ENCODE peak calls at places on chromosomes 12 and 14, in six cellular contexts. W, B, R, F, X and O are unnamed samples.

GRCh38 chr12:54428050-54429013 is 9.3 kb upstream of the ITGA5 start:
- DNase-seq in W (peak; percentile 68), B (no peak), R (no peak), F (peak; percentile 60), X (no peak), O (peak; percentile 57)

GRCh38 chr12:115440438-115440837 is 756.5 kb upstream of the TBX3 start:
- DNase-seq in W (peak; percentile 71), B (no peak), R (no peak), F (peak; percentile 62), X (peak; percentile 11), O (no peak)

GRCh38 chr14:42569227-42569626 is 962.6 kb downstream of the LRFN5 start:
- DNase-seq in W (no peak), B (no peak), R (no peak), F (no peak), X (no peak), O (no peak)

GRCh38 chr14:99035268-99035667 is 236.7 kb downstream of the BCL11B start:
- DNase-seq in W (no peak), B (no peak), R (no peak), F (no peak), X (no peak), O (no peak)

GRCh38 chr14:51018521-51018920 is 74.2 kb upstream of the PYGL start:
- DNase-seq in W (peak; percentile 41), B (no peak), R (no peak), F (peak; percentile 14), X (no peak), O (no peak)

GRCh38 chr12:108371801-108372344 is 32.8 kb upstream of the CMKLR1 start:
- DNase-seq in W (peak; percentile 47), B (no peak), R (no peak), F (peak; percentile 3), X (no peak), O (no peak)

GRCh38 chr12:76623929-76624328 is 64.4 kb upstream of the OSBPL8 start:
- DNase-seq in W (peak; percentile 71), B (no peak), R (no peak), F (no peak), X (no peak), O (no peak)

GRCh38 chr12:124654666-124655316 is 87.4 kb upstream of the NCOR2 start:
- DNase-seq in W (no peak), B (no peak), R (no peak), F (no peak), X (no peak), O (no peak)

GRCh38 chr12:3055712-3056467 is 21.3 kb upstream of the TSPAN9 start:
- DNase-seq in W (no peak), B (no peak), R (no peak), F (no peak), X (peak; percentile 73), O (peak; percentile 38)

GRCh38 chr12:122835693-122836026 is 403 bp downstream of the HIP1R start:
- DNase-seq in W (no peak), B (peak; percentile 51), R (no peak), F (no peak), X (no peak), O (peak; percentile 41)

GRCh38 chr14:45716506-45716905 is 463.5 kb upstream of the MIS18BP1 start:
- DNase-seq in W (no peak), B (no peak), R (no peak), F (no peak), X (no peak), O (peak; percentile 36)

GRCh38 chr12:120211243-120211903 is 10.5 kb upstream of the RPLP0 start:
- DNase-seq in W (no peak), B (no peak), R (no peak), F (no peak), X (no peak), O (no peak)

GRCh38 chr12:5088586-5089264 is 45.0 kb downstream of the KCNA5 start:
- DNase-seq in W (peak; percentile 91), B (no peak), R (no peak), F (peak; percentile 24), X (peak; percentile 71), O (no peak)

GRCh38 chr14:59116984-59117415 is 71.5 kb upstream of the DAAM1 start:
- DNase-seq in W (peak; percentile 35), B (no peak), R (no peak), F (peak; percentile 38), X (no peak), O (no peak)

GRCh38 chr14:24080888-24081738 is 9.8 kb downstream of the CPNE6 start:
- DNase-seq in W (no peak), B (peak; percentile 81), R (no peak), F (peak; percentile 29), X (peak; percentile 51), O (peak; percentile 79)

GRCh38 chr12:86521870-86522269 is 265.7 kb upstream of the MGAT4C start:
- DNase-seq in W (no peak), B (no peak), R (no peak), F (no peak), X (no peak), O (no peak)

GRCh38 chr12:18955594-18955993 is 173.9 kb upstream of the PLEKHA5 start:
- DNase-seq in W (peak; percentile 16), B (no peak), R (no peak), F (peak; percentile 6), X (no peak), O (no peak)

GRCh38 chr12:4025420-4026358 is 152.5 kb upstream of the PARP11 start:
- DNase-seq in W (no peak), B (peak; percentile 78), R (no peak), F (peak; percentile 11), X (no peak), O (peak; percentile 98)

GRCh38 chr12:116508145-116509121 is 50.7 kb upstream of the MAP1LC3B2 start:
- DNase-seq in W (no peak), B (peak; percentile 88), R (peak; percentile 48), F (peak; percentile 34), X (no peak), O (peak; percentile 81)

GRCh38 chr14:61304678-61305077 is 16.7 kb upstream of the PRKCH start:
- DNase-seq in W (no peak), B (no peak), R (no peak), F (no peak), X (no peak), O (no peak)
- H4K91ac ChIP-seq in W (no peak overlapping the region), B (no peak overlapping the region), R (no peak overlapping the region), F (no peak overlapping the region), X (no peak overlapping the region), O (no peak overlapping the region)

DNA sequence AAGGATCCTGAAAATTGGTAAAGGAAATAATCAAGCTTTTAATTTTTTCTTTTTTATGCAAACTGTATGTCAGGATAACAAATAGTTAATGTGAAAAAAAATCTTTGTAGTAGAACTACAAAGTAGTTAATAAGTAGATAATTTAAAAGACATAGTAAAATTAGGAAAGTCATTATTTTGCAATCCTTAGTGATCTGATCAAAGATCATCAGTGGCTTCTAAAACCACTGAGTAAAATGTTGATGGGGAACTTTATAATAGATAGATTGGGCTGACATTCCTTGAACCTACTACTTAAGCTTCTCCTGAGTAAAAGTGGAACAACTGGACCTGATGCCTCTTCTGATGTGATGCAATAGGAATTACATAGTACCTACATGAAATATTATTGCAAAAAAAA is 119.0 kb upstream of the TMTC2 start:
- DNase-seq in W (no peak), B (no peak), R (no peak), F (no peak), X (no peak), O (no peak)
- H2BK5ac ChIP-seq in W (no peak overlapping the region), B (no peak overlapping the region), R (no peak overlapping the region), F (no peak overlapping the region), X (no peak overlapping the region), O (no peak overlapping the region)

DNA sequence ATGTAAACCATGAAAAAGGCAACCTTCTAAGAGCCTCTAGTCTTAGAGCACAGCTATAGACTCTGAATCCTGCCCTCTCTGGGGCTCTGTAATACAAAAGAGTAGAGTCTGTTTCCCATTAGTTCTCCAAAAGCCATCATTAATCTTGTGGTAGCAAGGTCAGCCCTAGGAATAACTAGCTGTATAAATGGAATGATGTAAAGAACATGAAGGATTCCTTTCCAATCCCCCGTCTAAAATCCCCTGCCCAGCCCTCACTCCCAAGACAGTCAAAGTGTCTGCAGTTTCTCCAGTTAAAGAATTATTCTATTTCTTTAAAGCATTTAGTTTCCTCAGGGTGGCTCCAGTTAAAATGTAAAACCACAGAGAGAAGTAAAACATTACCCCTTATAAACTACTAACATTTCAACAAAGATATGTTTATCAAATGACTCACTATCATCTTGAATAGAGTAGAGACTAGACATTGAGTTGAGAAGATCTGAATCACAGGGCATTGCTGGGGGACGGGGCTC is 104.2 kb downstream of the ST8SIA1 start:
- DNase-seq in W (peak; percentile 69), B (no peak), R (no peak), F (peak; percentile 41), X (no peak), O (no peak)
- H4K8ac ChIP-seq in W (no peak overlapping the region), B (no peak overlapping the region), R (no peak overlapping the region), F (no peak overlapping the region), X (no peak overlapping the region), O (no peak overlapping the region)

GRCh38 chr14:92308676-92309075 is 14.3 kb upstream of the SLC24A4 start:
- DNase-seq in W (no peak), B (no peak), R (no peak), F (no peak), X (no peak), O (no peak)
- H4K91ac ChIP-seq in W (no peak overlapping the region), B (no peak overlapping the region), R (no peak overlapping the region), F (no peak overlapping the region), X (no peak overlapping the region), O (no peak overlapping the region)

GRCh38 chr12:14771651-14772137 is 31.6 kb downstream of the WBP11 start:
- DNase-seq in W (no peak), B (no peak), R (no peak), F (peak; percentile 22), X (no peak), O (peak; percentile 68)
- H2BK5ac ChIP-seq in W (peak overlapping the region; percentile 29), B (peak overlapping the region; percentile 57), R (no peak overlapping the region), F (no peak overlapping the region), X (no peak overlapping the region), O (no peak overlapping the region)

GRCh38 chr12:95624544-95624943 is 73.3 kb upstream of the USP44 start:
- DNase-seq in W (peak; percentile 31), B (no peak), R (peak; percentile 71), F (no peak), X (peak; percentile 51), O (no peak)
- H4K8ac ChIP-seq in W (peak overlapping the region; percentile 2), B (no peak overlapping the region), R (no peak overlapping the region), F (no peak overlapping the region), X (no peak overlapping the region), O (no peak overlapping the region)

DNA sequence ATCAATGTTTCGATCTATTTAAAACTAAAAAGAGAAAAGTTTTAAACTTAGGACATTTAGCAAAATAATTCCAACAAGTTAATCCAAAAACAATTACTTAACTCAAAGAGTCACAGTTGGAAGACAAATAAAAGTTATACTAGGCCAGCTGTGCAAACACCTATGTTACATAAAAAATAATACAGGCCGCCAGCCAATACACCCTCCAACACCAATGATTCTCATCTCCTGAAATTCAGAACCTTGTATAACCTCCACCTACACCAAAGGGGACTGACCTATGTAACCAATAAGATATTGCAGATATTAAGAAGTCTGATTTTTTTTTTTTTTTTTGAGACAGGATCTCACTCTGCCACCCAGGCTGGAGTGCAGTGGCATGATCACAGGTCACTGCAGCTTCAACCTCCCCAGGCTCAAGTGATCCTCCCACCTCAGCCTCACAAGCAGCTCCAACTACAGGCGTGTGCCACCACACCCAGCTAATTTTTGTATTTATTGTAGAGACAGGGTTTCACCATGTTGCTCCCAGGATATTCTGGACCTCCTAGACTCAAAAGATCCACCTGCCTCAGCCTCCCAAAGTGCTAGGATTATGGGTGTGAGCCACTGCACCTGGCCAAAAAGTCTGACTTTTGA is 49.4 kb downstream of the KDM5A start:
- DNase-seq in W (no peak), B (no peak), R (no peak), F (no peak), X (no peak), O (no peak)
- H4K91ac ChIP-seq in W (no peak overlapping the region), B (no peak overlapping the region), R (no peak overlapping the region), F (no peak overlapping the region), X (no peak overlapping the region), O (no peak overlapping the region)

GRCh38 chr14:52950898-52951729 is at the start of gene FERMT2:
- DNase-seq in W (peak; percentile 82), B (peak; percentile 91), R (peak; percentile 90), F (peak; percentile 90), X (peak; percentile 87), O (peak; percentile 89)
- H2BK5ac ChIP-seq in W (peak within 1 kb of the TSS; percentile 98), B (peak within 1 kb of the TSS; percentile 84), R (peak within 1 kb of the TSS; percentile 98), F (peak within 1 kb of the TSS; percentile 100), X (peak within 1 kb of the TSS; percentile 100), O (no peak within 1 kb of the TSS)